ENCODE peak calls at places on chromosomes 1 and 21, in seven cellular contexts. Q, F, V, T, I, L and S are unnamed samples.

GRCh38 chr21:45887121-45887611 is 94.4 kb upstream of the COL6A1 start:
- DNase-seq in Q (no peak), F (peak), V (no peak), T (no peak), I (no peak), L (no peak), S (peak)

GRCh38 chr1:116259665-116260064 is 113.4 kb upstream of the ATP1A1 start:
- DNase-seq in Q (no peak), F (no peak), V (no peak), T (no peak), I (no peak), L (no peak), S (no peak)

GRCh38 chr1:36134805-36135339 is 9.8 kb upstream of the COL8A2 start:
- DNase-seq in Q (peak), F (peak), V (peak), T (no peak), I (no peak), L (peak), S (peak)

GRCh38 chr1:197774691-197775281 is 494 bp downstream of the DENND1B start:
- DNase-seq in Q (peak), F (no peak), V (no peak), T (peak), I (no peak), L (no peak), S (peak)

GRCh38 chr1:228404107-228404720 is 2.4 kb downstream of the TRIM11 start:
- DNase-seq in Q (no peak), F (no peak), V (no peak), T (no peak), I (no peak), L (no peak), S (no peak)

GRCh38 chr1:77953907-77954306 is 25.0 kb downstream of the FUBP1 start:
- DNase-seq in Q (no peak), F (no peak), V (no peak), T (no peak), I (no peak), L (no peak), S (no peak)

GRCh38 chr1:154867841-154868610 is 2.1 kb downstream of the KCNN3 start:
- DNase-seq in Q (no peak), F (no peak), V (no peak), T (no peak), I (no peak), L (no peak), S (no peak)

GRCh38 chr1:227191607-227192006 is 126.7 kb downstream of the CDC42BPA start:
- DNase-seq in Q (no peak), F (no peak), V (no peak), T (no peak), I (no peak), L (no peak), S (no peak)

GRCh38 chr1:92845908-92846307 is 14.1 kb downstream of the RPL5 start:
- DNase-seq in Q (no peak), F (no peak), V (no peak), T (no peak), I (no peak), L (no peak), S (no peak)

GRCh38 chr1:179029293-179029692 is 3.6 kb downstream of the FAM20B start:
- DNase-seq in Q (no peak), F (no peak), V (no peak), T (no peak), I (no peak), L (no peak), S (no peak)

GRCh38 chr1:234505774-234506114 is 26.8 kb upstream of the TARBP1 start:
- DNase-seq in Q (no peak), F (no peak), V (no peak), T (no peak), I (no peak), L (no peak), S (no peak)

GRCh38 chr21:46159841-46160562 is 4.6 kb upstream of the FTCD start:
- DNase-seq in Q (no peak), F (no peak), V (no peak), T (no peak), I (no peak), L (no peak), S (no peak)

GRCh38 chr1:47859092-47859743 is 138.0 kb downstream of the TRABD2B start:
- DNase-seq in Q (no peak), F (no peak), V (no peak), T (no peak), I (no peak), L (no peak), S (no peak)

GRCh38 chr1:3319874-3320245 is 134.6 kb upstream of the ARHGEF16 start:
- DNase-seq in Q (peak), F (no peak), V (peak), T (no peak), I (peak), L (no peak), S (peak)

GRCh38 chr1:203629509-203630082 is 3.0 kb downstream of the ATP2B4 start:
- DNase-seq in Q (no peak), F (peak), V (no peak), T (peak), I (no peak), L (no peak), S (no peak)

GRCh38 chr1:30684881-30685795 is 38.2 kb downstream of the MATN1 start:
- DNase-seq in Q (peak), F (peak), V (no peak), T (peak), I (no peak), L (no peak), S (no peak)

GRCh38 chr1:56424744-56425493 is 154.4 kb downstream of the PLPP3 start:
- DNase-seq in Q (no peak), F (peak), V (peak), T (no peak), I (peak), L (peak), S (peak)

GRCh38 chr1:21665711-21666571 is 3.2 kb downstream of the RAP1GAP start:
- DNase-seq in Q (no peak), F (peak), V (no peak), T (no peak), I (no peak), L (no peak), S (no peak)

GRCh38 chr21:31151682-31152081 is 113.4 kb upstream of the KRTAP19-8 start:
- DNase-seq in Q (no peak), F (no peak), V (no peak), T (no peak), I (no peak), L (no peak), S (no peak)

GRCh38 chr1:43067856-43068751 is 104.0 kb downstream of the EBNA1BP2 start:
- DNase-seq in Q (no peak), F (no peak), V (no peak), T (no peak), I (no peak), L (no peak), S (no peak)

GRCh38 chr1:10624256-10625050 is 149.7 kb downstream of the PEX14 start:
- DNase-seq in Q (no peak), F (no peak), V (no peak), T (peak), I (no peak), L (no peak), S (no peak)

GRCh38 chr1:215284966-215285365 is 202.4 kb downstream of the KCNK2 start:
- DNase-seq in Q (no peak), F (no peak), V (no peak), T (no peak), I (peak), L (no peak), S (peak)

GRCh38 chr1:87399264-87399663 is 70.6 kb downstream of the LMO4 start:
- DNase-seq in Q (no peak), F (no peak), V (no peak), T (no peak), I (no peak), L (no peak), S (peak)

GRCh38 chr1:52159033-52159789 is 17.3 kb downstream of the ZFYVE9 start:
- DNase-seq in Q (no peak), F (no peak), V (no peak), T (no peak), I (no peak), L (no peak), S (peak)

GRCh38 chr1:26574690-26575349 is 45.3 kb downstream of the RPS6KA1 start:
- DNase-seq in Q (no peak), F (no peak), V (no peak), T (no peak), I (no peak), L (no peak), S (peak)

GRCh38 chr1:10339815-10340214 is 59.0 kb upstream of the PGD start:
- DNase-seq in Q (peak), F (peak), V (no peak), T (no peak), I (no peak), L (no peak), S (peak)

GRCh38 chr1:15937706-15938168 is 38.2 kb downstream of the ZBTB17 start:
- DNase-seq in Q (no peak), F (no peak), V (peak), T (no peak), I (no peak), L (no peak), S (peak)

GRCh38 chr1:39722495-39722894 is 16.2 kb upstream of the PPIE start:
- DNase-seq in Q (no peak), F (no peak), V (peak), T (no peak), I (no peak), L (no peak), S (no peak)

GRCh38 chr21:30072496-30072895 is 94.1 kb downstream of the CLDN17 start:
- DNase-seq in Q (no peak), F (no peak), V (peak), T (no peak), I (no peak), L (peak), S (no peak)

GRCh38 chr1:186165303-186165702 is 209.8 kb downstream of the TPR start:
- DNase-seq in Q (no peak), F (no peak), V (no peak), T (no peak), I (no peak), L (no peak), S (peak)

GRCh38 chr1:115430717-115431116 is 92.7 kb upstream of the NGF start:
- DNase-seq in Q (no peak), F (no peak), V (peak), T (no peak), I (no peak), L (no peak), S (peak)